ENCODE peak calls at places on chromosome 7, in eight cellular contexts. One of them, this sample, is unnamed. For H3K4me1 and H3K9me3, the result is how much of the 10 kb centered on the place peaks cover.

GRCh38 chr7:81684513-81685262 is 85.2 kb downstream of the HGF start:
- DNase-seq in ovary: peak
- DNase-seq in A549: peak
- DNase-seq in right atrium auricular region: peak
- DNase-seq in right cardiac atrium: peak
- DNase-seq in CD4-positive, CD25-positive, alpha-beta regulatory T cell: no peak
- DNase-seq in psoas muscle: peak
- DNase-seq in CD4-positive, alpha-beta memory T cell: no peak
- DNase-seq in this sample: no peak

GRCh38 chr7:54542920-54543539 is 855 bp downstream of the VSTM2A start:
- DNase-seq in A549: no peak
- DNase-seq in right cardiac atrium: no peak
- DNase-seq in right atrium auricular region: no peak
- DNase-seq in CD4-positive, CD25-positive, alpha-beta regulatory T cell: no peak
- DNase-seq in psoas muscle: no peak
- DNase-seq in CD4-positive, alpha-beta memory T cell: no peak
- DNase-seq in ovary: no peak
- DNase-seq in this sample: no peak

GRCh38 chr7:116169060-116169459 is 41.3 kb upstream of the TES start:
- DNase-seq in right cardiac atrium: no peak
- DNase-seq in psoas muscle: no peak
- DNase-seq in CD4-positive, alpha-beta memory T cell: no peak
- DNase-seq in A549: peak
- DNase-seq in right atrium auricular region: no peak
- DNase-seq in ovary: no peak
- DNase-seq in CD4-positive, CD25-positive, alpha-beta regulatory T cell: no peak
- DNase-seq in this sample: no peak

GRCh38 chr7:141463986-141464385 is 87.2 kb upstream of the AGK start:
- DNase-seq in ovary: no peak
- DNase-seq in right cardiac atrium: no peak
- DNase-seq in CD4-positive, CD25-positive, alpha-beta regulatory T cell: no peak
- DNase-seq in A549: no peak
- DNase-seq in CD4-positive, alpha-beta memory T cell: no peak
- DNase-seq in right atrium auricular region: no peak
- DNase-seq in psoas muscle: no peak
- DNase-seq in this sample: no peak

GRCh38 chr7:128030999-128031681 is at the start of gene LRRC4:
- DNase-seq in CD4-positive, CD25-positive, alpha-beta regulatory T cell: no peak
- DNase-seq in A549: no peak
- DNase-seq in CD4-positive, alpha-beta memory T cell: peak
- DNase-seq in right cardiac atrium: peak
- DNase-seq in ovary: peak
- DNase-seq in right atrium auricular region: no peak
- DNase-seq in psoas muscle: no peak
- DNase-seq in this sample: peak

GRCh38 chr7:30175171-30175570 is 40.4 kb downstream of the MTURN start:
- DNase-seq in right cardiac atrium: no peak
- DNase-seq in right atrium auricular region: no peak
- DNase-seq in CD4-positive, alpha-beta memory T cell: no peak
- DNase-seq in psoas muscle: no peak
- DNase-seq in CD4-positive, CD25-positive, alpha-beta regulatory T cell: no peak
- DNase-seq in ovary: no peak
- DNase-seq in A549: no peak
- DNase-seq in this sample: no peak

GRCh38 chr7:8389898-8390642 is 43.3 kb upstream of the NXPH1 start:
- DNase-seq in psoas muscle: peak
- DNase-seq in CD4-positive, alpha-beta memory T cell: no peak
- DNase-seq in CD4-positive, CD25-positive, alpha-beta regulatory T cell: no peak
- DNase-seq in A549: peak
- DNase-seq in ovary: no peak
- DNase-seq in right cardiac atrium: peak
- DNase-seq in right atrium auricular region: no peak
- DNase-seq in this sample: no peak

GRCh38 chr7:127389321-127389720 is 3.2 kb downstream of the ZNF800 start:
- DNase-seq in CD4-positive, alpha-beta memory T cell: no peak
- DNase-seq in psoas muscle: no peak
- DNase-seq in right atrium auricular region: no peak
- DNase-seq in A549: no peak
- DNase-seq in ovary: no peak
- DNase-seq in right cardiac atrium: no peak
- DNase-seq in CD4-positive, CD25-positive, alpha-beta regulatory T cell: no peak
- DNase-seq in this sample: no peak

GRCh38 chr7:22445140-22445722 is 54.8 kb downstream of the STEAP1B start:
- DNase-seq in A549: no peak
- DNase-seq in CD4-positive, alpha-beta memory T cell: no peak
- DNase-seq in right cardiac atrium: peak
- DNase-seq in CD4-positive, CD25-positive, alpha-beta regulatory T cell: no peak
- DNase-seq in ovary: peak
- DNase-seq in right atrium auricular region: peak
- DNase-seq in psoas muscle: peak
- DNase-seq in this sample: peak

GRCh38 chr7:35605760-35606159 is 89.2 kb downstream of the HERPUD2 start:
- DNase-seq in CD4-positive, alpha-beta memory T cell: no peak
- DNase-seq in right cardiac atrium: no peak
- DNase-seq in right atrium auricular region: no peak
- DNase-seq in A549: no peak
- DNase-seq in CD4-positive, CD25-positive, alpha-beta regulatory T cell: no peak
- DNase-seq in psoas muscle: no peak
- DNase-seq in ovary: no peak
- DNase-seq in this sample: no peak

GRCh38 chr7:71486856-71487628 is 355.1 kb downstream of the GALNT17 start:
- DNase-seq in CD4-positive, alpha-beta memory T cell: no peak
- DNase-seq in ovary: no peak
- DNase-seq in right atrium auricular region: peak
- DNase-seq in right cardiac atrium: no peak
- DNase-seq in CD4-positive, CD25-positive, alpha-beta regulatory T cell: no peak
- DNase-seq in A549: no peak
- DNase-seq in psoas muscle: peak
- DNase-seq in this sample: no peak

GRCh38 chr7:46397591-46397990 is 476.5 kb upstream of the IGFBP3 start:
- DNase-seq in right atrium auricular region: no peak
- DNase-seq in CD4-positive, alpha-beta memory T cell: no peak
- DNase-seq in A549: no peak
- DNase-seq in psoas muscle: no peak
- DNase-seq in ovary: no peak
- DNase-seq in right cardiac atrium: no peak
- DNase-seq in CD4-positive, CD25-positive, alpha-beta regulatory T cell: no peak
- DNase-seq in this sample: no peak

GRCh38 chr7:121961491-121961890 is 88.5 kb downstream of the PTPRZ1 start:
- DNase-seq in psoas muscle: no peak
- DNase-seq in right atrium auricular region: no peak
- DNase-seq in CD4-positive, CD25-positive, alpha-beta regulatory T cell: no peak
- DNase-seq in right cardiac atrium: no peak
- DNase-seq in A549: no peak
- DNase-seq in ovary: no peak
- DNase-seq in CD4-positive, alpha-beta memory T cell: no peak
- DNase-seq in this sample: no peak

GRCh38 chr7:79515358-79515757 is 61.9 kb upstream of the MAGI2 start:
- DNase-seq in ovary: no peak
- DNase-seq in psoas muscle: no peak
- DNase-seq in A549: no peak
- DNase-seq in CD4-positive, alpha-beta memory T cell: no peak
- DNase-seq in CD4-positive, CD25-positive, alpha-beta regulatory T cell: no peak
- DNase-seq in right cardiac atrium: no peak
- DNase-seq in right atrium auricular region: no peak
- DNase-seq in this sample: no peak

GRCh38 chr7:85030893-85031292 is 156.0 kb downstream of the SEMA3D start:
- DNase-seq in psoas muscle: no peak
- DNase-seq in CD4-positive, alpha-beta memory T cell: no peak
- DNase-seq in right cardiac atrium: no peak
- DNase-seq in right atrium auricular region: no peak
- DNase-seq in CD4-positive, CD25-positive, alpha-beta regulatory T cell: no peak
- DNase-seq in A549: peak
- DNase-seq in ovary: no peak
- DNase-seq in this sample: peak

GRCh38 chr7:94405506-94405905 is 10.8 kb downstream of the COL1A2 start:
- DNase-seq in CD4-positive, alpha-beta memory T cell: no peak
- DNase-seq in ovary: no peak
- DNase-seq in A549: no peak
- DNase-seq in psoas muscle: no peak
- DNase-seq in right cardiac atrium: no peak
- DNase-seq in CD4-positive, CD25-positive, alpha-beta regulatory T cell: no peak
- DNase-seq in right atrium auricular region: no peak
- DNase-seq in this sample: no peak

GRCh38 chr7:136292365-136292764 is 315.2 kb upstream of the MTPN start:
- DNase-seq in right cardiac atrium: no peak
- DNase-seq in psoas muscle: no peak
- DNase-seq in A549: no peak
- DNase-seq in CD4-positive, alpha-beta memory T cell: no peak
- DNase-seq in right atrium auricular region: no peak
- DNase-seq in CD4-positive, CD25-positive, alpha-beta regulatory T cell: no peak
- DNase-seq in ovary: no peak
- DNase-seq in this sample: no peak

GRCh38 chr7:768881-769504 is 41.9 kb upstream of the PRKAR1B start:
- DNase-seq in CD4-positive, CD25-positive, alpha-beta regulatory T cell: no peak
- DNase-seq in CD4-positive, alpha-beta memory T cell: no peak
- DNase-seq in right cardiac atrium: peak
- DNase-seq in ovary: peak
- DNase-seq in A549: no peak
- DNase-seq in right atrium auricular region: peak
- DNase-seq in psoas muscle: peak
- DNase-seq in this sample: no peak

GRCh38 chr7:107236857-107237256 is 68.1 kb downstream of the HBP1 start:
- DNase-seq in ovary: no peak
- DNase-seq in CD4-positive, CD25-positive, alpha-beta regulatory T cell: no peak
- DNase-seq in right cardiac atrium: no peak
- DNase-seq in right atrium auricular region: no peak
- DNase-seq in A549: no peak
- DNase-seq in CD4-positive, alpha-beta memory T cell: no peak
- DNase-seq in psoas muscle: no peak
- DNase-seq in this sample: no peak

GRCh38 chr7:76393116-76394031 is 16.1 kb downstream of the SSC4D start:
- DNase-seq in ovary: peak
- DNase-seq in right cardiac atrium: peak
- DNase-seq in CD4-positive, alpha-beta memory T cell: peak
- DNase-seq in A549: peak
- DNase-seq in right atrium auricular region: peak
- DNase-seq in CD4-positive, CD25-positive, alpha-beta regulatory T cell: peak
- DNase-seq in psoas muscle: peak
- DNase-seq in this sample: peak

GRCh38 chr7:76394962-76395361 is 14.5 kb downstream of the SSC4D start:
- DNase-seq in right cardiac atrium: no peak
- DNase-seq in ovary: no peak
- DNase-seq in CD4-positive, CD25-positive, alpha-beta regulatory T cell: no peak
- DNase-seq in right atrium auricular region: no peak
- DNase-seq in CD4-positive, alpha-beta memory T cell: no peak
- DNase-seq in A549: no peak
- DNase-seq in psoas muscle: no peak
- DNase-seq in this sample: no peak

GRCh38 chr7:76390092-76390491 is 19.4 kb downstream of the SSC4D start:
- DNase-seq in ovary: no peak
- DNase-seq in right cardiac atrium: no peak
- DNase-seq in psoas muscle: no peak
- DNase-seq in CD4-positive, alpha-beta memory T cell: no peak
- DNase-seq in A549: no peak
- DNase-seq in CD4-positive, CD25-positive, alpha-beta regulatory T cell: no peak
- DNase-seq in right atrium auricular region: no peak
- DNase-seq in this sample: no peak

GRCh38 chr7:76396039-76396732 is 13.3 kb downstream of the SSC4D start:
- DNase-seq in right cardiac atrium: no peak
- DNase-seq in CD4-positive, alpha-beta memory T cell: no peak
- DNase-seq in right atrium auricular region: no peak
- DNase-seq in A549: no peak
- DNase-seq in ovary: peak
- DNase-seq in CD4-positive, CD25-positive, alpha-beta regulatory T cell: no peak
- DNase-seq in psoas muscle: no peak
- DNase-seq in this sample: no peak

GRCh38 chr7:76392531-76393115 is 16.9 kb downstream of the SSC4D start:
- DNase-seq in A549: no peak
- DNase-seq in right cardiac atrium: no peak
- DNase-seq in right atrium auricular region: no peak
- DNase-seq in CD4-positive, CD25-positive, alpha-beta regulatory T cell: no peak
- DNase-seq in CD4-positive, alpha-beta memory T cell: no peak
- DNase-seq in psoas muscle: no peak
- DNase-seq in ovary: no peak
- DNase-seq in this sample: no peak
- H3K4me3 ChIP-seq in A549: peak
- H3K4me3 ChIP-seq in right cardiac atrium: peak
- H3K4me3 ChIP-seq in right atrium auricular region: peak
- H3K4me3 ChIP-seq in CD4-positive, CD25-positive, alpha-beta regulatory T cell: peak
- H3K4me3 ChIP-seq in CD4-positive, alpha-beta memory T cell: peak
- H3K4me3 ChIP-seq in psoas muscle: peak
- H3K4me3 ChIP-seq in ovary: peak
- H3K4me3 ChIP-seq in this sample: peak

DNA sequence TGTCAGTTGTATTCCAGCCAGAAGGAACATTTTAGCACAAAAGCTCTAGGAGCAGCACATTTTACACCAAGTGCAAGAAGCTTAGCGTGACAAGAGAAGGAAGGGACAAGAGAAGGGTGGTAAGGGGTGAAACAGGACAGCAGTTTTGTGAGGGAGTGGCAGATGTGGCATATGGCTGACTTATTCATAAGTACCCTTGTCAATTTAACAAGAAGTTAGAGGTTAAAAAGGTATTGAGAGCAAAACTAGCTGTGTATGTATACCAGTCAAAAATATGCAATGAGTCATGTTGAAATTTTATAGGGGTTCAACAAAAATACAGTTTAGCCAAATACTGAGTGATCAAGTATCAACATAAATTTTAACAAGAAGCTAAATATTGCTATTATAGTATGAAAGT is 561.5 kb upstream of the POT1 start:
- DNase-seq in A549: no peak
- DNase-seq in psoas muscle: no peak
- DNase-seq in CD4-positive, CD25-positive, alpha-beta regulatory T cell: no peak
- DNase-seq in CD4-positive, alpha-beta memory T cell: no peak
- DNase-seq in right cardiac atrium: no peak
- DNase-seq in right atrium auricular region: no peak
- DNase-seq in ovary: no peak
- DNase-seq in this sample: no peak
- H3K4me1 ChIP-seq in A549: under half
- H3K4me1 ChIP-seq in psoas muscle: under half
- H3K4me1 ChIP-seq in CD4-positive, CD25-positive, alpha-beta regulatory T cell: under half
- H3K4me1 ChIP-seq in CD4-positive, alpha-beta memory T cell: under half
- H3K4me1 ChIP-seq in right cardiac atrium: under half
- H3K4me1 ChIP-seq in right atrium auricular region: under half
- H3K4me1 ChIP-seq in ovary: under half
- H3K4me1 ChIP-seq in this sample: under half

DNA sequence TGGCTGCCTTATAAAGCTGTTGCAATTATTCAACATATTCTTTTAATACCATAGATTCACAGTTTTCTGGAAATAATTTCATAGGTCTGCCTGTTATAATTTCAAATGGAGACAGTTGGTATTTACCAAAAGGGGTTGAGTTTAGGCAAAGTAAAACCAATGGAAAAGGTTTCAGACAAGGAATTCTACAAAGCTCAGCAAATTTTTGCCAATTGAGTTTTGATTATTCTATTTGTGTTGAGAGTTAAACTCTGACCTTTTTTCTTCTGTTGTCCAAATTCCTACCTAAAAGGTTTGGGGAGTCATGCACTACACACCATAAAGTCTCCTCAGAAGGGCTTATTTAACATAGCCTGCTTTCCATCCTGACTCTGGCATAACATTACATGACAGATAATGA is 38.5 kb upstream of the ABCA13 start:
- DNase-seq in right cardiac atrium: no peak
- DNase-seq in A549: no peak
- DNase-seq in right atrium auricular region: no peak
- DNase-seq in CD4-positive, CD25-positive, alpha-beta regulatory T cell: no peak
- DNase-seq in CD4-positive, alpha-beta memory T cell: no peak
- DNase-seq in psoas muscle: no peak
- DNase-seq in ovary: no peak
- DNase-seq in this sample: no peak
- H3K9me3 ChIP-seq in right cardiac atrium: under half
- H3K9me3 ChIP-seq in A549: under half
- H3K9me3 ChIP-seq in right atrium auricular region: under half
- H3K9me3 ChIP-seq in CD4-positive, CD25-positive, alpha-beta regulatory T cell: under half
- H3K9me3 ChIP-seq in CD4-positive, alpha-beta memory T cell: under half
- H3K9me3 ChIP-seq in psoas muscle: under half
- H3K9me3 ChIP-seq in ovary: under half
- H3K9me3 ChIP-seq in this sample: under half

GRCh38 chr7:157009170-157009777 is 1.2 kb downstream of the MNX1 start:
- DNase-seq in psoas muscle: no peak
- DNase-seq in A549: peak
- DNase-seq in right cardiac atrium: no peak
- DNase-seq in ovary: no peak
- DNase-seq in CD4-positive, alpha-beta memory T cell: no peak
- DNase-seq in right atrium auricular region: no peak
- DNase-seq in CD4-positive, CD25-positive, alpha-beta regulatory T cell: no peak
- DNase-seq in this sample: no peak
- H3K4me3 ChIP-seq in psoas muscle: peak
- H3K4me3 ChIP-seq in A549: peak
- H3K4me3 ChIP-seq in right cardiac atrium: peak
- H3K4me3 ChIP-seq in ovary: no peak
- H3K4me3 ChIP-seq in CD4-positive, alpha-beta memory T cell: no peak
- H3K4me3 ChIP-seq in right atrium auricular region: no peak
- H3K4me3 ChIP-seq in CD4-positive, CD25-positive, alpha-beta regulatory T cell: no peak
- H3K4me3 ChIP-seq in this sample: peak